ENCODE peak calls at places on chromosome X, in seven cellular contexts. F is brain microvascular endothelial cell, D is hepatocyte, S is left ventricle myocardium inferior, R is IMR-90, O is HCT116, N is tibial nerve. P is an unnamed sample. For H3K27me3, the result is how much of the 10 kb centered on the place peaks cover.

GRCh38 chrX:153636716-153637115 is 10.3 kb upstream of the DUSP9 start:
- DNase-seq in F (no peak), D (no peak), S (no peak), R (no peak), O (no peak), N (no peak), P (no peak)

GRCh38 chrX:66030505-66031317 is 9.2 kb downstream of the VSIG4 start:
- DNase-seq in F (peak), D (peak), S (no peak), R (peak), O (peak), N (no peak), P (no peak)

GRCh38 chrX:138775501-138775900 is 64.0 kb upstream of the FGF13 start:
- DNase-seq in F (no peak), D (peak), S (no peak), R (peak), O (no peak), N (no peak), P (no peak)

GRCh38 chrX:41236629-41237028 is 97.3 kb upstream of the DDX3X start:
- DNase-seq in F (no peak), D (no peak), S (no peak), R (no peak), O (no peak), N (no peak), P (no peak)

GRCh38 chrX:129925305-129926092 is 19.5 kb downstream of the UTP14A start:
- DNase-seq in F (peak), D (peak), S (peak), R (peak), O (peak), N (peak), P (peak)

GRCh38 chrX:22742174-22742573 is 257.6 kb upstream of the DDX53 start:
- DNase-seq in F (no peak), D (no peak), S (no peak), R (peak), O (no peak), N (no peak), P (no peak)

GRCh38 chrX:31279359-31279758 is 207.5 kb upstream of the FTHL17 start:
- DNase-seq in F (peak), D (peak), S (no peak), R (peak), O (no peak), N (no peak), P (no peak)

GRCh38 chrX:136057567-136057966 is 72.3 kb downstream of the SLC9A6 start:
- DNase-seq in F (no peak), D (no peak), S (no peak), R (no peak), O (no peak), N (no peak), P (no peak)

GRCh38 chrX:136778020-136778419 is 2.7 kb downstream of the ARHGEF6 start:
- DNase-seq in F (no peak), D (no peak), S (no peak), R (no peak), O (no peak), N (no peak), P (no peak)

GRCh38 chrX:153643431-153644351 is 3.3 kb upstream of the DUSP9 start:
- DNase-seq in F (no peak), D (no peak), S (no peak), R (no peak), O (no peak), N (no peak), P (no peak)

GRCh38 chrX:107753186-107753585 is 22.4 kb downstream of the TSC22D3 start:
- DNase-seq in F (no peak), D (no peak), S (no peak), R (no peak), O (no peak), N (no peak), P (no peak)

GRCh38 chrX:87518504-87518903 is 902 bp downstream of the KLHL4 start:
- DNase-seq in F (no peak), D (no peak), S (no peak), R (peak), O (no peak), N (no peak), P (no peak)

GRCh38 chrX:120271218-120271617 is 20.6 kb downstream of the ZBTB33 start:
- DNase-seq in F (no peak), D (no peak), S (no peak), R (no peak), O (no peak), N (no peak), P (no peak)

GRCh38 chrX:34659575-34659974 is 2.5 kb upstream of the TMEM47 start:
- DNase-seq in F (no peak), D (no peak), S (no peak), R (no peak), O (no peak), N (no peak), P (no peak)
- TF ChIP-seq CTCF in F (no peak), D (no peak), S (no peak), R (no peak), O (no peak), N (no peak), P (no peak)

GRCh38 chrX:69307736-69308135 is 142.5 kb upstream of the PJA1 start:
- DNase-seq in F (no peak), D (no peak), S (no peak), R (no peak), O (no peak), N (no peak), P (no peak)
- H3K4me3 ChIP-seq in F (no peak), D (no peak), S (no peak), R (no peak), O (no peak), N (no peak), P (no peak)

DNA sequence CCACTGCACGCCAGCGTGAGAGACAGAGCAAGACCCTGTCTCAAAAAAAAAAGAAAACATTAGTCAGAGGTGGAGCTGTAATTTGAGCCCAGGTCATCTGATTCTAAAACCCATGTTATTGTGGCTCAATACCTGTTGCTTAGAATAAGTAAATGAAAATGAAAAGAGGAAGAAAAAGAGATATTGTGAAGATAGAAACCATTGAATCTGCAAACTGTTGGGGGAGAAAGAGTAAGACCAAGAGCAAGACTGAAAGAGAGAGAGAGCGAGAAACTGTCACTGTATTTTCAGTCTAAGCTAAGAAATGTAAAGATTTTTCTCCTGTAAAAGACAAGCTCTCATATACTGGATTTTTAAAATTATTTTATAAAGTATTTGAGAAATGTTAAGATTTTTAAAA is 9.7 kb upstream of the IGSF1 start:
- DNase-seq in F (no peak), D (no peak), S (no peak), R (no peak), O (no peak), N (no peak), P (no peak)
- H3K27me3 ChIP-seq in F (under half), D (under half), S (under half), R (under half), O (under half), N (under half), P (under half)

GRCh38 chrX:131783555-131784338 is 239.4 kb upstream of the STK26 start:
- DNase-seq in F (peak), D (no peak), S (no peak), R (peak), O (no peak), N (no peak), P (peak)
- TF ChIP-seq CTCF in F (peak), D (no peak), S (no peak), R (peak), O (no peak), N (peak), P (peak)

DNA sequence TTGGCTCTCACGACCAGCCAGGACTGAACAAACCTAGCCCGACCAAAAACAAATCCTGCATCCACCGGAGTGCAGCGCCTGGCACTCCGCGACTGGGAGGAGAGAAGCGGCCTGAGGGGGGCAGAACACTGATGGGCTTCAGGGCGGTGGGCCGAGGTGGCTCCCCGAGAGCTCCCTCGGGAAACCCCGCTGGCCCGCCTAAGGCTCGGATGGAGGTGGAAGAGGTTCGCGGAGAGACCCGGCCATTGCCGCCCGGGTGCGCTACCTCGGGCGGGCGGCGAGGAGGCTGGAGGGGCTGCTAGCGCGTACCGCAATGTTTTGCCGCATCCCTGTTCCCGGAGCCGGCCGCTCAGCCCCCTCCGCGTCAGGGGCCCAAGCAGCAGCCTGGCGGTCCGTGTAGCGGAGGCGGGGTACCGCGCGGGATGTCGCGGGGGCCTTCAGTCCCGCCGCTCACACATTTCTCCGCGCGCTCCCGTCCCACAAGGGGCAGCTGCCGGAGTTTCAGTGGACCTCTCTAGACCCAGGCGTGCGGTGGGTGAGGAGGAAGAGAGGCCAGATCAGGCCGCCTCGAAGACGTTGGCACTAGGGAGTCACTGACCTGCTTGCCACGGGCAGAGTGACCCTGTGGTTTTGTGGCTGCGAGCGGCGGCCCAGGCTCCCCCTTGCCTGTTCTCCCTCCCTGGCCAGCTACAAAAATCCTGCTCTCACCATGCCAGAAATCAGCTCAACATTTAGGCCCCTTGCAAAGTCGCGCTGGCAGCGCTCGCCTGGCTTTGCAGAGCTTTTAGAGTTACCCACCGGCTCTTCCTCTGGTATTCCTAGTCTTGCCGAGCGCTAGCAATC is 2.1 kb downstream of the SLITRK4 start:
- DNase-seq in F (no peak), D (peak), S (no peak), R (no peak), O (no peak), N (no peak), P (no peak)
- H3K4me3 ChIP-seq in F (peak), D (peak), S (peak), R (no peak), O (no peak), N (peak), P (peak)

DNA sequence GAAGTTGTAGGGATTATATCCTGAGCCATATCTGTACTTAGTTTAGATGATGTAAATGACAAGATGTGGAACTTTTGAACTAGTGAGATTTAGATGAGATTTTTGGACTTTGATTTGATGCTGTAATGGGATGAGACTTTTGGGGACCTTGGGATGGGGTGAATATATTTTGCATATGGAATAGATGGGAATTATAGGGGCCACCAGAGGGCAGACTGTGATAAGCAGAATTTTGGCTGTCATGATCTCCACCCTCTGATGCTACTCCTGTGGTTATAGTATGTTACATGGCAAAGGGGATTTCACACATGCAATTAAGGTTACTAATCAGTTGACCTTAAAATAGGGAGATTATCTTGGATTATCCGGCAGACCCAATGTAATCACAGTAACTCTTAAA is 214.0 kb upstream of the NHS start:
- DNase-seq in F (no peak), D (no peak), S (no peak), R (no peak), O (no peak), N (no peak), P (no peak)
- H3K27me3 ChIP-seq in F (under half), D (under half), S (under half), R (under half), O (under half), N (under half), P (under half)

DNA sequence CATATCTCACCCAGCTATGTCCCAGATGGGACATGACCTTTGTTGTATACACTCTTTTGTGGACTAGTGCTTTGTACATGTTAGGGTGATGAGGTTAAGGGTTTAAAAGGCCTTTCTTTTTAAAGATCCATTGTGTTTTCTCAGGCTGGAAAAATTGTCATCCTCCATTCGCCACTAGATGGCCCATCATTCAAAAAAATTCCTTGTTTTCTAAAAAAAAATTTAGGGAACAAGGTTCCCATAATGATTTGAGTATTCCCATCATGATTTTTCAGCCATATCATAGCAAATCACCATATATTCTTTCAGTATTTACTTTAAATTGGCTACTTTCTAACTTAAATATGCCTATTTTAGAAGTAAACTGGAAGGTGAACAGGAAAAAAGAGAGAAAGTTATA is 91.9 kb upstream of the TMEM164 start:
- DNase-seq in F (no peak), D (no peak), S (no peak), R (no peak), O (no peak), N (no peak), P (no peak)
- TF ChIP-seq CTCF in F (peak), D (peak), S (peak), R (peak), O (peak), N (peak), P (peak)

GRCh38 chrX:48938721-48939416 is 18.5 kb downstream of the OTUD5 start:
- DNase-seq in F (no peak), D (no peak), S (no peak), R (no peak), O (no peak), N (no peak), P (no peak)
- H3K4me3 ChIP-seq in F (no peak), D (no peak), S (no peak), R (no peak), O (no peak), N (no peak), P (no peak)

DNA sequence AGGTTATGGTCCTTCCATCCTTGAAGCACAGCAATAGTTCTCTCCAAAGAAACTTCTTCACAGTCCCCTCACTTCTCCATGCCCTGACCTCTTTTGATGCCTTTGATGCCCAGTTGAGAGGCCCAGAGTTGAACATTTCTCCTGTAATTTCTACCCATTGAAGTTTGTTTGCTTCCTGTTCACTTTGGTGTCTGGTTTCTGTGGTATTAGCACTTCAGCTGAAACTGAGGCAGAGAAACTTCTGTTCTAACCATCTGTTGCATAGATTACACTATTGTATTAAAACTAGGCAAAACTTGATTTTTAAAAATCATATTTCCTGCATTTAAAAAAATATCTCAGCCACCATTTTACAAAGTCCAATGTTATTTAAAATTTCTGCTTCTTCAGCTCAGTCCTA is 89.8 kb upstream of the ADGRG2 start:
- DNase-seq in F (no peak), D (no peak), S (no peak), R (no peak), O (no peak), N (no peak), P (no peak)
- H3K27me3 ChIP-seq in F (under half), D (under half), S (under half), R (under half), O (under half), N (under half), P (under half)